ENCODE peak calls at places on chromosomes 4 and X, in nine cellular contexts. One of them, this sample, is unnamed.

GRCh38 chr4:52290468-52290867 is 239.4 kb downstream of the SPATA18 start:
- DNase-seq in left lung: no peak
- DNase-seq in cerebellum: peak; percentile 77
- DNase-seq in activated naive CD4-positive, alpha-beta T cell: no peak
- DNase-seq in osteocyte: no peak
- DNase-seq in EH: no peak
- DNase-seq in D341Med: no peak
- DNase-seq in effector CD4-positive, alpha-beta T cell: no peak
- DNase-seq in cardiac muscle cell: no peak
- DNase-seq in this sample: no peak

GRCh38 chrX:104135677-104136076 is 21.1 kb downstream of the SLC25A53 start:
- DNase-seq in activated naive CD4-positive, alpha-beta T cell: no peak
- DNase-seq in left lung: no peak
- DNase-seq in osteocyte: no peak
- DNase-seq in effector CD4-positive, alpha-beta T cell: no peak
- DNase-seq in EH: peak; percentile 57
- DNase-seq in cerebellum: no peak
- DNase-seq in cardiac muscle cell: no peak
- DNase-seq in D341Med: no peak
- DNase-seq in this sample: no peak

GRCh38 chrX:9291666-9292065 is 173.2 kb upstream of the TBL1X start:
- DNase-seq in activated naive CD4-positive, alpha-beta T cell: no peak
- DNase-seq in D341Med: no peak
- DNase-seq in cerebellum: no peak
- DNase-seq in EH: no peak
- DNase-seq in cardiac muscle cell: no peak
- DNase-seq in effector CD4-positive, alpha-beta T cell: no peak
- DNase-seq in left lung: no peak
- DNase-seq in osteocyte: no peak
- DNase-seq in this sample: no peak

GRCh38 chr4:185801471-185801870 is 10.5 kb downstream of the SORBS2 start:
- DNase-seq in D341Med: no peak
- DNase-seq in cerebellum: no peak
- DNase-seq in cardiac muscle cell: no peak
- DNase-seq in activated naive CD4-positive, alpha-beta T cell: no peak
- DNase-seq in left lung: no peak
- DNase-seq in osteocyte: no peak
- DNase-seq in effector CD4-positive, alpha-beta T cell: no peak
- DNase-seq in EH: peak; percentile 8
- DNase-seq in this sample: no peak

GRCh38 chr4:105605493-105605892 is 53.1 kb downstream of the ARHGEF38 start:
- DNase-seq in cerebellum: no peak
- DNase-seq in osteocyte: no peak
- DNase-seq in activated naive CD4-positive, alpha-beta T cell: no peak
- DNase-seq in cardiac muscle cell: peak; percentile 81
- DNase-seq in left lung: no peak
- DNase-seq in effector CD4-positive, alpha-beta T cell: no peak
- DNase-seq in EH: peak; percentile 25
- DNase-seq in D341Med: no peak
- DNase-seq in this sample: no peak

GRCh38 chr4:109560687-109561452 is 824 bp downstream of the MCUB start:
- DNase-seq in cardiac muscle cell: peak; percentile 80
- DNase-seq in D341Med: no peak
- DNase-seq in EH: peak; percentile 81
- DNase-seq in activated naive CD4-positive, alpha-beta T cell: peak; percentile 20
- DNase-seq in left lung: peak; percentile 85
- DNase-seq in osteocyte: no peak
- DNase-seq in cerebellum: peak; percentile 4
- DNase-seq in effector CD4-positive, alpha-beta T cell: peak; percentile 55
- DNase-seq in this sample: peak; percentile 39

GRCh38 chr4:180665994-180666818 is 1577.0 kb upstream of the TENM3 start:
- DNase-seq in effector CD4-positive, alpha-beta T cell: no peak
- DNase-seq in activated naive CD4-positive, alpha-beta T cell: no peak
- DNase-seq in D341Med: peak; percentile 68
- DNase-seq in EH: peak; percentile 37
- DNase-seq in cerebellum: peak; percentile 38
- DNase-seq in cardiac muscle cell: peak; percentile 62
- DNase-seq in osteocyte: no peak
- DNase-seq in left lung: no peak
- DNase-seq in this sample: peak; percentile 54

GRCh38 chrX:9326369-9326768 is 138.5 kb upstream of the TBL1X start:
- DNase-seq in cerebellum: no peak
- DNase-seq in EH: peak; percentile 71
- DNase-seq in cardiac muscle cell: no peak
- DNase-seq in activated naive CD4-positive, alpha-beta T cell: no peak
- DNase-seq in effector CD4-positive, alpha-beta T cell: no peak
- DNase-seq in left lung: no peak
- DNase-seq in osteocyte: no peak
- DNase-seq in D341Med: no peak
- DNase-seq in this sample: no peak

GRCh38 chrX:74924449-74925209 is 623 bp downstream of the NEXMIF start:
- DNase-seq in EH: peak; percentile 0
- DNase-seq in left lung: peak; percentile 68
- DNase-seq in cardiac muscle cell: peak; percentile 25
- DNase-seq in osteocyte: peak; percentile 84
- DNase-seq in cerebellum: peak; percentile 28
- DNase-seq in activated naive CD4-positive, alpha-beta T cell: no peak
- DNase-seq in D341Med: peak; percentile 73
- DNase-seq in effector CD4-positive, alpha-beta T cell: no peak
- DNase-seq in this sample: no peak

GRCh38 chr4:65089666-65090065 is 580.6 kb downstream of the EPHA5 start:
- DNase-seq in D341Med: no peak
- DNase-seq in EH: peak; percentile 1
- DNase-seq in activated naive CD4-positive, alpha-beta T cell: no peak
- DNase-seq in cerebellum: no peak
- DNase-seq in effector CD4-positive, alpha-beta T cell: no peak
- DNase-seq in cardiac muscle cell: peak; percentile 1
- DNase-seq in left lung: no peak
- DNase-seq in osteocyte: no peak
- DNase-seq in this sample: no peak

GRCh38 chr4:94508841-94509240 is 57.1 kb downstream of the PDLIM5 start:
- DNase-seq in effector CD4-positive, alpha-beta T cell: no peak
- DNase-seq in osteocyte: no peak
- DNase-seq in EH: peak; percentile 38
- DNase-seq in activated naive CD4-positive, alpha-beta T cell: no peak
- DNase-seq in cerebellum: no peak
- DNase-seq in left lung: no peak
- DNase-seq in cardiac muscle cell: peak; percentile 32
- DNase-seq in D341Med: no peak
- DNase-seq in this sample: no peak

GRCh38 chrX:10496345-10496965 is 123.9 kb downstream of the MID1 start:
- DNase-seq in osteocyte: no peak
- DNase-seq in EH: peak; percentile 92
- DNase-seq in left lung: no peak
- DNase-seq in cardiac muscle cell: peak; percentile 87
- DNase-seq in cerebellum: no peak
- DNase-seq in activated naive CD4-positive, alpha-beta T cell: no peak
- DNase-seq in effector CD4-positive, alpha-beta T cell: no peak
- DNase-seq in D341Med: no peak
- DNase-seq in this sample: no peak

GRCh38 chrX:53086464-53086863 is 4.3 kb downstream of the TSPYL2 start:
- DNase-seq in activated naive CD4-positive, alpha-beta T cell: no peak
- DNase-seq in left lung: no peak
- DNase-seq in cerebellum: no peak
- DNase-seq in cardiac muscle cell: peak; percentile 59
- DNase-seq in osteocyte: no peak
- DNase-seq in effector CD4-positive, alpha-beta T cell: no peak
- DNase-seq in D341Med: no peak
- DNase-seq in EH: no peak
- DNase-seq in this sample: no peak

GRCh38 chrX:1074755-1075154 is 137.7 kb downstream of the CRLF2 start:
- DNase-seq in left lung: no peak
- DNase-seq in activated naive CD4-positive, alpha-beta T cell: no peak
- DNase-seq in cerebellum: no peak
- DNase-seq in effector CD4-positive, alpha-beta T cell: no peak
- DNase-seq in D341Med: no peak
- DNase-seq in cardiac muscle cell: no peak
- DNase-seq in osteocyte: no peak
- DNase-seq in EH: no peak
- DNase-seq in this sample: no peak

GRCh38 chrX:68511255-68511654 is 12.4 kb downstream of the YIPF6 start:
- DNase-seq in activated naive CD4-positive, alpha-beta T cell: no peak
- DNase-seq in cerebellum: peak; percentile 27
- DNase-seq in D341Med: peak; percentile 47
- DNase-seq in left lung: no peak
- DNase-seq in EH: peak; percentile 51
- DNase-seq in effector CD4-positive, alpha-beta T cell: peak; percentile 29
- DNase-seq in osteocyte: no peak
- DNase-seq in cardiac muscle cell: peak; percentile 48
- DNase-seq in this sample: peak; percentile 23

GRCh38 chrX:120244735-120245498 is 5.7 kb upstream of the ZBTB33 start:
- DNase-seq in cardiac muscle cell: peak; percentile 89
- DNase-seq in D341Med: peak; percentile 51
- DNase-seq in activated naive CD4-positive, alpha-beta T cell: peak; percentile 12
- DNase-seq in cerebellum: peak; percentile 51
- DNase-seq in EH: peak; percentile 72
- DNase-seq in effector CD4-positive, alpha-beta T cell: peak; percentile 41
- DNase-seq in osteocyte: peak; percentile 86
- DNase-seq in left lung: peak; percentile 75
- DNase-seq in this sample: peak; percentile 74

GRCh38 chr4:81804849-81805248 is 333.1 kb upstream of the RASGEF1B start:
- DNase-seq in osteocyte: no peak
- DNase-seq in cerebellum: peak; percentile 10
- DNase-seq in activated naive CD4-positive, alpha-beta T cell: no peak
- DNase-seq in D341Med: no peak
- DNase-seq in cardiac muscle cell: no peak
- DNase-seq in EH: no peak
- DNase-seq in left lung: no peak
- DNase-seq in effector CD4-positive, alpha-beta T cell: no peak
- DNase-seq in this sample: no peak

GRCh38 chrX:100975212-100975611 is 5.7 kb downstream of the ARL13A start:
- DNase-seq in left lung: no peak
- DNase-seq in effector CD4-positive, alpha-beta T cell: no peak
- DNase-seq in D341Med: no peak
- DNase-seq in cardiac muscle cell: peak; percentile 41
- DNase-seq in EH: no peak
- DNase-seq in cerebellum: no peak
- DNase-seq in activated naive CD4-positive, alpha-beta T cell: no peak
- DNase-seq in osteocyte: no peak
- DNase-seq in this sample: no peak

GRCh38 chr4:30854566-30854965 is 134.4 kb downstream of the PCDH7 start:
- DNase-seq in left lung: no peak
- DNase-seq in osteocyte: no peak
- DNase-seq in activated naive CD4-positive, alpha-beta T cell: no peak
- DNase-seq in effector CD4-positive, alpha-beta T cell: no peak
- DNase-seq in EH: peak; percentile 30
- DNase-seq in cardiac muscle cell: no peak
- DNase-seq in cerebellum: no peak
- DNase-seq in D341Med: no peak
- DNase-seq in this sample: no peak

GRCh38 chrX:149456476-149457245 is 48.4 kb downstream of the IDS start:
- DNase-seq in effector CD4-positive, alpha-beta T cell: no peak
- DNase-seq in EH: no peak
- DNase-seq in cardiac muscle cell: no peak
- DNase-seq in D341Med: no peak
- DNase-seq in activated naive CD4-positive, alpha-beta T cell: no peak
- DNase-seq in cerebellum: no peak
- DNase-seq in left lung: no peak
- DNase-seq in osteocyte: no peak
- DNase-seq in this sample: no peak

GRCh38 chr4:121156822-121157769 is 7.0 kb downstream of the TNIP3 start:
- DNase-seq in osteocyte: no peak
- DNase-seq in left lung: peak; percentile 88
- DNase-seq in EH: peak; percentile 47
- DNase-seq in activated naive CD4-positive, alpha-beta T cell: peak; percentile 10
- DNase-seq in effector CD4-positive, alpha-beta T cell: peak; percentile 12
- DNase-seq in cerebellum: no peak
- DNase-seq in cardiac muscle cell: peak; percentile 31
- DNase-seq in D341Med: peak; percentile 16
- DNase-seq in this sample: peak; percentile 33

GRCh38 chr4:143356493-143356892 is 19.8 kb downstream of the GAB1 start:
- DNase-seq in cerebellum: no peak
- DNase-seq in activated naive CD4-positive, alpha-beta T cell: no peak
- DNase-seq in D341Med: no peak
- DNase-seq in left lung: no peak
- DNase-seq in osteocyte: no peak
- DNase-seq in cardiac muscle cell: no peak
- DNase-seq in effector CD4-positive, alpha-beta T cell: no peak
- DNase-seq in EH: no peak
- DNase-seq in this sample: no peak

GRCh38 chrX:19888419-19888879 is 1.0 kb upstream of the SH3KBP1 start:
- DNase-seq in effector CD4-positive, alpha-beta T cell: peak; percentile 19
- DNase-seq in osteocyte: no peak
- DNase-seq in D341Med: peak; percentile 60
- DNase-seq in cardiac muscle cell: peak; percentile 83
- DNase-seq in EH: peak; percentile 80
- DNase-seq in cerebellum: peak; percentile 64
- DNase-seq in left lung: no peak
- DNase-seq in activated naive CD4-positive, alpha-beta T cell: peak; percentile 1
- DNase-seq in this sample: peak; percentile 61

GRCh38 chr4:40763228-40763716 is 13.5 kb downstream of the NSUN7 start:
- DNase-seq in activated naive CD4-positive, alpha-beta T cell: no peak
- DNase-seq in EH: peak; percentile 52
- DNase-seq in left lung: no peak
- DNase-seq in cerebellum: no peak
- DNase-seq in D341Med: no peak
- DNase-seq in osteocyte: no peak
- DNase-seq in effector CD4-positive, alpha-beta T cell: no peak
- DNase-seq in cardiac muscle cell: peak; percentile 75
- DNase-seq in this sample: peak; percentile 49

GRCh38 chr4:54107951-54108740 is 8.2 kb downstream of the GSX2 start:
- DNase-seq in activated naive CD4-positive, alpha-beta T cell: no peak
- DNase-seq in left lung: no peak
- DNase-seq in cerebellum: no peak
- DNase-seq in EH: no peak
- DNase-seq in cardiac muscle cell: no peak
- DNase-seq in osteocyte: no peak
- DNase-seq in effector CD4-positive, alpha-beta T cell: no peak
- DNase-seq in D341Med: no peak
- DNase-seq in this sample: no peak

This sample was measured in LoVo.